ENCODE peak calls at places on chromosomes 13 and 19, in four cellular contexts. N is sigmoid colon, Q is Peyer's patch, J is IMR-90. R is an unnamed sample. For H3K36me3, the result is how much of the 10 kb centered on the place peaks cover.

GRCh38 chr13:50075619-50076097 is 60.4 kb downstream of the KCNRG start:
- DNase-seq in Q (no peak), N (no peak), J (no peak), R (no peak)

GRCh38 chr19:10864538-10864899 is 6.8 kb upstream of the CARM1 start:
- DNase-seq in N (peak), Q (peak), J (peak), R (peak)

GRCh38 chr19:2906631-2907195 is 6.0 kb downstream of the ZNF57 start:
- DNase-seq in J (no peak), N (no peak), Q (no peak), R (no peak)

GRCh38 chr19:42472402-42473147 is 29.8 kb upstream of the CXCL17 start:
- DNase-seq in Q (no peak), J (no peak), N (no peak), R (no peak)

GRCh38 chr19:54418030-54418929 is 3.0 kb downstream of the TTYH1 start:
- DNase-seq in J (peak), Q (no peak), N (no peak), R (no peak)

GRCh38 chr19:45103625-45104319 is 10.8 kb downstream of the PPP1R37 start:
- DNase-seq in Q (no peak), J (no peak), N (no peak), R (no peak)

GRCh38 chr13:95530178-95530577 is 22.3 kb upstream of the CLDN10 start:
- DNase-seq in N (no peak), Q (no peak), J (peak), R (no peak)

GRCh38 chr13:40438022-40438692 is 228.3 kb downstream of the FOXO1 start:
- DNase-seq in Q (no peak), J (no peak), N (no peak), R (no peak)

GRCh38 chr13:35469781-35470380 is 6.6 kb downstream of the MAB21L1 start:
- DNase-seq in J (no peak), Q (no peak), N (no peak), R (no peak)

GRCh38 chr13:69641773-69642172 is 465.9 kb upstream of the ATXN8OS start:
- DNase-seq in Q (no peak), J (no peak), N (no peak), R (no peak)

GRCh38 chr19:31002852-31003251 is 346.4 kb downstream of the TSHZ3 start:
- DNase-seq in Q (no peak), J (no peak), N (no peak), R (no peak)

GRCh38 chr19:40249781-40250180 is 23.3 kb upstream of the CCNP start:
- DNase-seq in J (no peak), N (no peak), Q (no peak), R (no peak)

GRCh38 chr13:73720216-73720840 is 413.9 kb downstream of the KLF12 start:
- DNase-seq in Q (no peak), N (no peak), J (peak), R (no peak)

GRCh38 chr13:95023405-95023804 is 277.8 kb downstream of the ABCC4 start:
- DNase-seq in N (no peak), Q (no peak), J (peak), R (no peak)

GRCh38 chr13:23714672-23715071 is 144.5 kb downstream of the TNFRSF19 start:
- DNase-seq in J (no peak), Q (no peak), N (no peak), R (no peak)

GRCh38 chr19:30360378-30361106 is 11.6 kb upstream of the ZNF536 start:
- DNase-seq in Q (no peak), J (no peak), N (no peak), R (no peak)

GRCh38 chr19:5351731-5352228 is 11.2 kb upstream of the PTPRS start:
- DNase-seq in Q (no peak), N (no peak), J (no peak), R (no peak)

GRCh38 chr13:98853791-98854191 is 101.3 kb upstream of the SLC15A1 start:
- DNase-seq in Q (no peak), J (peak), N (no peak), R (no peak)

GRCh38 chr19:15971217-15971616 is 22.4 kb downstream of the OR10H4 start:
- DNase-seq in N (no peak), Q (no peak), J (no peak), R (no peak)

GRCh38 chr13:112331675-112332074 is 44.5 kb upstream of the SPACA7 start:
- DNase-seq in Q (no peak), J (no peak), N (no peak), R (no peak)

GRCh38 chr13:107339209-107339608 is 771.3 kb upstream of the ARGLU1 start:
- DNase-seq in J (peak), Q (no peak), N (no peak), R (no peak)

DNA sequence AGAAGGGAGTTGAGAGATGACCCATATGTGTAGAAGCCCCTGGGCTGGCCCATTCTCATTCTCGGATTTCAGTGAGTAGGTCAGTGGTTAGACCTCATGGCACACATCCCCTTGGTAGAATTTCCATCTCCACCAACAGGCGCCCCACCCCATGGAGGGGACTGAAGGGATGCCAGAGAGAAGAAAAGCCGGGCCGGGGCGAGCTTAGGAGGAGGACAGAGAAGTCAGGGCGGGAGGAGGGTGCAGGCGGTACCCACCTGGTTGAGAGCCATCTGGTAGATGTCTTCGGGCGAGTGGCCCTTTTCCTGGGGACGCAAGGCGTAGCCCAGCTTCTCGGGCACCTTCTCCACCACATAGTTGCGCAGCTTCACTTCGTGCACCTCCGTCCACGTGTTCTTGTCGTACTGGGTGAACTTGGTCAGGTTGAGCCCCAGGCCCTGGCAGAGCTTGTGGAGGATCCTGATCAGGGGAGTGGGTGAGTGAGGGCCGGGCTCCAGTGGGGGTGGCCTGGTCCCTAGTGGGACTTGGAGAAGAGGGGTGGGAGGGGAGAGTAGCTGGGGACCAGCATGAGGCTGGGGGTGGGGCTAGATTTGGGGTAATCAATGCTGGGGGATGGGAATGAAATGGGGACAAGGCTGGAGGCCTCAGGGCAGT is 2.5 kb downstream of the IL4I1 start:
- DNase-seq in J (no peak), Q (no peak), N (no peak), R (no peak)
- TF ChIP-seq POLR2A in J (no peak), Q (no peak), N (no peak), R (no peak)

GRCh38 chr13:30659980-30660379 is 42.3 kb downstream of the USPL1 start:
- DNase-seq in J (no peak), Q (no peak), N (no peak), R (no peak)

GRCh38 chr13:30664689-30665088 is 47.0 kb downstream of the USPL1 start:
- DNase-seq in J (no peak), N (no peak), Q (no peak), R (no peak)

GRCh38 chr13:30656178-30656577 is 38.5 kb downstream of the USPL1 start:
- DNase-seq in Q (no peak), N (no peak), J (no peak), R (no peak)

GRCh38 chr13:30665638-30666037 is 47.9 kb downstream of the USPL1 start:
- DNase-seq in Q (no peak), N (no peak), J (no peak), R (no peak)

GRCh38 chr13:30660796-30661195 is 43.1 kb downstream of the USPL1 start:
- DNase-seq in N (no peak), Q (no peak), J (no peak), R (no peak)
- H3K36me3 ChIP-seq in N (under half), Q (under half), J (under half), R (under half)

GRCh38 chr13:21675095-21676007 is 4.5 kb downstream of the FGF9 start:
- DNase-seq in N (peak), J (no peak), Q (peak), R (peak)

GRCh38 chr13:21677075-21677628 is 6.3 kb downstream of the FGF9 start:
- DNase-seq in Q (no peak), N (no peak), J (no peak), R (no peak)

GRCh38 chr13:21673592-21674270 is 2.9 kb downstream of the FGF9 start:
- DNase-seq in Q (peak), J (peak), N (peak), R (peak)

GRCh38 chr13:21674271-21675009 is 3.6 kb downstream of the FGF9 start:
- DNase-seq in N (peak), J (no peak), Q (no peak), R (peak)

DNA sequence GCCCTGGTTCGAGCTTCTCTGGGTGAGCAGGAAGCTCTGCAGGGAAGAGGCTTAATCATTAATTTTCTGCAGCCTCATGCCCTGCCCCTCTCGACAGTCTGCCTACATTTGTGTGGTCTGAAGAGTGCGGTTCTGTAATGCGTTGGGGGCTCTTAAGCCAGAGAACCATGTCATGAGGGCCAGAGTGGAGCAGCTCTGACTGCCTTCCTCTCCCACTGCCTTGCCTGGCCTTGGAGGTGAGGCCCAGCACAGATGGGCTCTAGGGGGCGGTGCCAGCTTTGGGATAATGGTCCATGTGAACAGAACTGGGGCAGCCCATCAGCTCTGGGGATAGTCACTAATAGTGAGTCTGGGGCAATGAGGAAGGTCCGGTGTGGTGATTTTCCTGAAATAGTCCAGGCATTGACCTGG is 5.7 kb downstream of the FGF9 start:
- DNase-seq in Q (peak), N (peak), J (no peak), R (no peak)
- TF ChIP-seq CTCF in Q (no peak), N (no peak), J (no peak), R (peak)

GRCh38 chr13:46124531-46124966 is 19.7 kb upstream of the CPB2 start:
- DNase-seq in N (no peak), J (no peak), Q (peak), R (no peak)
- TF ChIP-seq POLR2A in N (no peak), J (no peak), Q (no peak), R (no peak)

GRCh38 chr19:55679343-55680257 is 4.6 kb downstream of the EPN1 start:
- DNase-seq in J (peak), Q (no peak), N (no peak), R (no peak)
- H3K36me3 ChIP-seq in J (under half), Q (under half), N (under half), R (under half)

DNA sequence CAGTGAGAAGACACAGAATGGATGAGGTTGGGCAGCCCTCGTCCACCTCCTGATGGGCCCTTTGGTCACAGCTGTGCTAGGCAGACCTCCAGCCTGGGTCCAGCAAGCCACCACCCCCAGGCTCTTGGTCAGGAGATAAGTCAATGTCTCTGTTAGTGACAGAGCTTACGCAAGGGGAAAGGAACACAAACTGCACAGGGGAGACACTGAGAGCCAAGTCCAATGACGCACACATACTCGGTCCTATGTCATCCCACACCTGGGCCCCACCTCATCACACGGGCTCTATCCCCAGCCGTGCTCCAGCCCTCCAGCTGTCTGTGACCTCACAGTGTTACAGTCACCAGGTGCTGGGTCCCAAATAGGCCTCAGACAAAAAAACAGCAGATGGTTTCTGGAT is 19.6 kb downstream of the PEPD start:
- DNase-seq in N (peak), J (no peak), Q (no peak), R (no peak)
- TF ChIP-seq CTCF in N (no peak), J (no peak), Q (no peak), R (no peak)